ENCODE peak calls at places on chromosomes 5 and 9, in four cellular contexts. E, Q, P and J are unnamed samples.

GRCh38 chr9:104075801-104076753 is 18.0 kb upstream of the SMC2 start:
- DNase-seq in E (no peak), Q (no peak), P (no peak), J (no peak)

GRCh38 chr9:127200106-127200862 is 64.3 kb upstream of the GARNL3 start:
- DNase-seq in E (no peak), Q (no peak), P (no peak), J (no peak)

GRCh38 chr5:30831123-30831522 is 362.4 kb upstream of the CDH6 start:
- DNase-seq in E (no peak), Q (no peak), P (no peak), J (no peak)

GRCh38 chr9:100322954-100323536 is 29.7 kb downstream of the TEX10 start:
- DNase-seq in E (peak; percentile 14), Q (peak; percentile 44), P (no peak), J (no peak)

GRCh38 chr9:89632136-89633135 is 27.6 kb downstream of the GADD45G start:
- DNase-seq in E (no peak), Q (no peak), P (no peak), J (no peak)

GRCh38 chr5:167964529-167964928 is 326.9 kb upstream of the WWC1 start:
- DNase-seq in E (no peak), Q (no peak), P (no peak), J (no peak)

GRCh38 chr5:122323132-122323548 is 11.1 kb downstream of the SNCAIP start:
- DNase-seq in E (no peak), Q (no peak), P (no peak), J (no peak)

GRCh38 chr9:128689293-128689770 is 310 bp downstream of the SET start:
- DNase-seq in E (peak; percentile 54), Q (peak; percentile 40), P (peak; percentile 79), J (no peak)

GRCh38 chr5:169590602-169591001 is 7.0 kb downstream of the SPDL1 start:
- DNase-seq in E (no peak), Q (no peak), P (no peak), J (no peak)

GRCh38 chr9:76810377-76810957 is 46.2 kb downstream of the PCA3 start:
- DNase-seq in E (peak; percentile 24), Q (peak; percentile 49), P (no peak), J (peak; percentile 4)

GRCh38 chr9:20980713-20981481 is 50.5 kb downstream of the HACD4 start:
- DNase-seq in E (no peak), Q (no peak), P (no peak), J (no peak)

GRCh38 chr5:77015938-77016569 is 14.2 kb upstream of the AGGF1 start:
- DNase-seq in E (no peak), Q (no peak), P (no peak), J (no peak)

GRCh38 chr9:130660683-130661460 is 3.5 kb upstream of the PRDM12 start:
- DNase-seq in E (no peak), Q (peak; percentile 64), P (no peak), J (no peak)

GRCh38 chr5:95938355-95938754 is 23.3 kb downstream of the ELL2 start:
- DNase-seq in E (no peak), Q (no peak), P (no peak), J (no peak)

GRCh38 chr5:96572864-96573512 is 89.2 kb upstream of the CAST start:
- DNase-seq in E (no peak), Q (no peak), P (no peak), J (no peak)

GRCh38 chr9:21549251-21549765 is 67.2 kb upstream of the IFNE start:
- DNase-seq in E (no peak), Q (no peak), P (no peak), J (no peak)

GRCh38 chr9:81776834-81777233 is 87.5 kb upstream of the TLE1 start:
- DNase-seq in E (no peak), Q (no peak), P (no peak), J (no peak)

GRCh38 chr9:93642961-93643360 is 66.6 kb downstream of the PHF2 start:
- DNase-seq in E (no peak), Q (no peak), P (no peak), J (no peak)

GRCh38 chr5:89572696-89573095 is 689.7 kb upstream of the MEF2C start:
- DNase-seq in E (no peak), Q (no peak), P (no peak), J (no peak)

GRCh38 chr5:26805076-26805475 is 233.3 kb downstream of the CDH9 start:
- DNase-seq in E (no peak), Q (no peak), P (no peak), J (no peak)

GRCh38 chr5:39599721-39600431 is 175.1 kb upstream of the DAB2 start:
- DNase-seq in E (no peak), Q (no peak), P (no peak), J (no peak)

GRCh38 chr9:68999393-69000105 is 14.4 kb downstream of the PRKACG start:
- DNase-seq in E (peak; percentile 53), Q (peak; percentile 57), P (peak; percentile 37), J (peak; percentile 55)

GRCh38 chr9:126591922-126592321 is 21.8 kb upstream of the LMX1B start:
- DNase-seq in E (no peak), Q (no peak), P (no peak), J (no peak)

GRCh38 chr9:33161011-33161588 is 6.0 kb downstream of the B4GALT1 start:
- DNase-seq in E (peak; percentile 52), Q (no peak), P (peak; percentile 67), J (no peak)

GRCh38 chr5:169183581-169183980 is 117.4 kb downstream of the SLIT3 start:
- DNase-seq in E (no peak), Q (no peak), P (no peak), J (no peak)

GRCh38 chr9:73683862-73684591 is 532.4 kb downstream of the ANXA1 start:
- DNase-seq in E (no peak), Q (no peak), P (no peak), J (no peak)

GRCh38 chr5:84274585-84275468 is 109.9 kb downstream of the EDIL3 start:
- DNase-seq in E (peak; percentile 7), Q (peak; percentile 42), P (no peak), J (no peak)

GRCh38 chr5:57825026-57825683 is 342.5 kb upstream of the ACTBL2 start:
- DNase-seq in E (no peak), Q (no peak), P (no peak), J (no peak)

GRCh38 chr9:113421726-113422125 is 11.2 kb downstream of the C9orf43 start:
- DNase-seq in E (no peak), Q (no peak), P (no peak), J (no peak)

GRCh38 chr5:66994790-66995189 is 201.8 kb downstream of the CD180 start:
- DNase-seq in E (no peak), Q (no peak), P (no peak), J (no peak)